ENCODE peak calls at places on chromosomes 12 and 14, in seven cellular contexts. P is H1, R is mesendoderm, H is trophoblast cell, D is mesenchymal stem cell, K is IMR-90, S is neuronal stem cell. Q is an unnamed sample.

GRCh38 chr14:92747701-92748258 is 647 bp downstream of the LGMN start:
- DNase-seq in P (no peak), R (peak), H (peak), D (peak), K (no peak), S (no peak), Q (no peak)

GRCh38 chr12:98939350-98939749 is 294.3 kb downstream of the APAF1 start:
- DNase-seq in P (no peak), R (peak), H (no peak), D (peak), K (peak), S (peak), Q (no peak)

GRCh38 chr12:26976687-26977086 is 37.5 kb downstream of the TM7SF3 start:
- DNase-seq in P (no peak), R (no peak), H (no peak), D (no peak), K (no peak), S (no peak), Q (no peak)

GRCh38 chr12:78674311-78675085 is 190.1 kb upstream of the SYT1 start:
- DNase-seq in P (no peak), R (no peak), H (peak), D (peak), K (peak), S (no peak), Q (no peak)

GRCh38 chr12:4161718-4162117 is 111.8 kb upstream of the CCND2 start:
- DNase-seq in P (no peak), R (no peak), H (no peak), D (no peak), K (no peak), S (no peak), Q (no peak)

GRCh38 chr12:102957339-102958050 is at the start of gene ASCL1:
- DNase-seq in P (peak), R (peak), H (no peak), D (peak), K (peak), S (no peak), Q (peak)

GRCh38 chr12:46299846-46300245 is 31.0 kb upstream of the SLC38A1 start:
- DNase-seq in P (no peak), R (no peak), H (no peak), D (no peak), K (no peak), S (no peak), Q (no peak)

GRCh38 chr12:27009926-27010325 is 4.3 kb downstream of the TM7SF3 start:
- DNase-seq in P (no peak), R (no peak), H (peak), D (no peak), K (no peak), S (no peak), Q (no peak)

GRCh38 chr14:85531594-85532391 is 1.8 kb downstream of the FLRT2 start:
- DNase-seq in P (peak), R (peak), H (no peak), D (peak), K (peak), S (peak), Q (peak)

GRCh38 chr12:12495536-12495935 is 67.1 kb downstream of the DUSP16 start:
- DNase-seq in P (no peak), R (no peak), H (no peak), D (no peak), K (no peak), S (no peak), Q (no peak)

GRCh38 chr12:57461326-57461903 is 1.8 kb downstream of the GLI1 start:
- DNase-seq in P (peak), R (peak), H (peak), D (peak), K (peak), S (peak), Q (peak)

GRCh38 chr14:91924871-91925726 is 22.4 kb downstream of the FBLN5 start:
- DNase-seq in P (peak), R (no peak), H (no peak), D (no peak), K (no peak), S (no peak), Q (no peak)

GRCh38 chr12:32611986-32612385 is 67.1 kb upstream of the DNM1L start:
- DNase-seq in P (no peak), R (no peak), H (no peak), D (no peak), K (no peak), S (no peak), Q (no peak)

GRCh38 chr12:131137836-131138637 is 184.3 kb downstream of the ADGRD1 start:
- DNase-seq in P (no peak), R (peak), H (no peak), D (no peak), K (no peak), S (no peak), Q (peak)

GRCh38 chr14:55105991-55106390 is 23.1 kb upstream of the LGALS3 start:
- DNase-seq in P (no peak), R (no peak), H (peak), D (no peak), K (no peak), S (no peak), Q (no peak)

GRCh38 chr14:92486881-92487280 is 26.7 kb upstream of the RIN3 start:
- DNase-seq in P (peak), R (no peak), H (no peak), D (peak), K (peak), S (no peak), Q (no peak)

GRCh38 chr14:76603713-76604112 is 157.6 kb upstream of the VASH1 start:
- DNase-seq in P (no peak), R (no peak), H (no peak), D (no peak), K (no peak), S (no peak), Q (no peak)

GRCh38 chr12:94507455-94507854 is 47.8 kb upstream of the CEP83 start:
- DNase-seq in P (no peak), R (peak), H (no peak), D (no peak), K (no peak), S (no peak), Q (no peak)

GRCh38 chr14:89619616-89620273 is 202.7 kb upstream of the FOXN3 start:
- DNase-seq in P (no peak), R (no peak), H (no peak), D (no peak), K (no peak), S (no peak), Q (no peak)

GRCh38 chr14:72560331-72560730 is 333.6 kb downstream of the DPF3 start:
- DNase-seq in P (no peak), R (peak), H (no peak), D (no peak), K (no peak), S (no peak), Q (no peak)

GRCh38 chr12:120684523-120684932 is 2.4 kb upstream of the MLEC start:
- DNase-seq in P (no peak), R (no peak), H (peak), D (peak), K (peak), S (no peak), Q (no peak)

GRCh38 chr12:104090685-104091084 is 26.4 kb downstream of the HCFC2 start:
- DNase-seq in P (no peak), R (peak), H (no peak), D (peak), K (no peak), S (no peak), Q (no peak)

GRCh38 chr14:88168498-88169165 is 154.4 kb downstream of the KCNK10 start:
- DNase-seq in P (peak), R (peak), H (peak), D (peak), K (peak), S (no peak), Q (peak)

GRCh38 chr12:104064842-104065441 is 611 bp downstream of the HCFC2 start:
- DNase-seq in P (no peak), R (peak), H (peak), D (peak), K (no peak), S (peak), Q (no peak)

GRCh38 chr14:61671086-61671485 is 24.2 kb upstream of the HIF1A start:
- DNase-seq in P (no peak), R (no peak), H (no peak), D (no peak), K (no peak), S (no peak), Q (no peak)

GRCh38 chr14:91888641-91889476 is 21.5 kb upstream of the TC2N start:
- DNase-seq in P (no peak), R (no peak), H (no peak), D (no peak), K (peak), S (no peak), Q (no peak)

GRCh38 chr12:9943244-9943643 is 11.1 kb upstream of the CLEC2A start:
- DNase-seq in P (no peak), R (no peak), H (peak), D (no peak), K (no peak), S (no peak), Q (peak)

GRCh38 chr14:61408498-61408897 is 87.1 kb downstream of the PRKCH start:
- DNase-seq in P (no peak), R (no peak), H (no peak), D (no peak), K (no peak), S (no peak), Q (no peak)

GRCh38 chr14:86038401-86038985 is 508.5 kb downstream of the FLRT2 start:
- DNase-seq in P (peak), R (peak), H (no peak), D (peak), K (peak), S (peak), Q (peak)

DNA sequence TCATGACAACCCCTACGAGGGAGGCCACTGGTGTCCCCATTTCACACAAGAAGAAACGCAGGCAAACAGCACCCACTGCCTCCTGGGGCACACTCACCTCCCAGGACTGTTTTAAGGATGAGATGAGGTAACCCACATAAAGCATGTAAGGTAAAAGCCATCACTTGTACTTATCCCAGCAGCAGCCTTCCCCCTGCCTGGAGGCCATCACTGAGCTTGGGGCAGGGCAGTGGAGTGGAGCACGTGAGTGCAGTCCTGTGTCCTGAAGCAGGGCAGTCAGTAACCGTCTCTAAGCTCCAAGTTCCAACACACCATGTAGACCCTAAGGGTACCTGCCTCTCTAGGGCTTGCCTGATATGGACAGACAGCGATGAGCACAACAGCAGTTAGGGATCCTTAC is 1.7 kb downstream of the POLE start:
- DNase-seq in P (no peak), R (peak), H (no peak), D (no peak), K (no peak), S (no peak), Q (no peak)
- H3K4ac ChIP-seq in P (peak), R (no peak), H (peak), D (no peak), K (no peak), S (no peak), Q (no peak)

GRCh38 chr12:69896653-69897381 is 71.8 kb downstream of the MYRFL start:
- DNase-seq in P (peak), R (peak), H (no peak), D (no peak), K (no peak), S (no peak), Q (peak)
- H3K4ac ChIP-seq in P (peak), R (peak), H (peak), D (peak), K (no peak), S (no peak), Q (no peak)

DNA sequence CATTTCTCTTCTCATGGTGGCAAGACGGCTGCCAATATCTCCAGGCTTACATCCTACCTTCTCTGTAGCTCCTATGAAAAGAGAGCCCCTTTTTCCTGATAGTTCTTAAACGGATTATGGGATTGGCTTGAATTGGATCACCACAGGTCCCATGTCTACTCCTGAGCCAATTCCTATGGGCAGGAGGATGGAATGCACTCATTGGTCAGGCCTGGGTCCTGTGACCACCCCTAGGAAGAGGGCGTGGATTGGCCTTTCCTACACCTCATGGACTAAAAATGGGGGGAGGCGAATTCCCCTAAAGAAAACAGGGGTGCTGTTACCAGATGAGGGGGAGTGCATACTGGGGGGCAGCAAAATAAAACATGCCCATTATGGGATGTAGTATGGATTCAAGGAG is 108.8 kb downstream of the PTPN11 start:
- DNase-seq in P (no peak), R (no peak), H (no peak), D (no peak), K (no peak), S (no peak), Q (no peak)
- H3K4ac ChIP-seq in P (no peak), R (no peak), H (no peak), D (no peak), K (no peak), S (no peak), Q (no peak)

GRCh38 chr12:124725612-124726237 is 137.9 kb downstream of the SCARB1 start:
- DNase-seq in P (no peak), R (no peak), H (no peak), D (no peak), K (no peak), S (no peak), Q (no peak)

GRCh38 chr12:124727244-124727673 is 136.4 kb downstream of the SCARB1 start:
- DNase-seq in P (no peak), R (no peak), H (peak), D (peak), K (no peak), S (no peak), Q (no peak)

GRCh38 chr12:124722871-124723270 is 140.8 kb downstream of the SCARB1 start:
- DNase-seq in P (no peak), R (no peak), H (no peak), D (no peak), K (no peak), S (no peak), Q (no peak)

GRCh38 chr12:124727922-124728321 is 135.7 kb downstream of the SCARB1 start:
- DNase-seq in P (no peak), R (no peak), H (no peak), D (no peak), K (no peak), S (no peak), Q (no peak)

GRCh38 chr12:124725099-124725498 is 138.6 kb downstream of the SCARB1 start:
- DNase-seq in P (no peak), R (no peak), H (no peak), D (no peak), K (no peak), S (no peak), Q (no peak)
- H3K4ac ChIP-seq in P (no peak), R (no peak), H (no peak), D (no peak), K (no peak), S (no peak), Q (no peak)

DNA sequence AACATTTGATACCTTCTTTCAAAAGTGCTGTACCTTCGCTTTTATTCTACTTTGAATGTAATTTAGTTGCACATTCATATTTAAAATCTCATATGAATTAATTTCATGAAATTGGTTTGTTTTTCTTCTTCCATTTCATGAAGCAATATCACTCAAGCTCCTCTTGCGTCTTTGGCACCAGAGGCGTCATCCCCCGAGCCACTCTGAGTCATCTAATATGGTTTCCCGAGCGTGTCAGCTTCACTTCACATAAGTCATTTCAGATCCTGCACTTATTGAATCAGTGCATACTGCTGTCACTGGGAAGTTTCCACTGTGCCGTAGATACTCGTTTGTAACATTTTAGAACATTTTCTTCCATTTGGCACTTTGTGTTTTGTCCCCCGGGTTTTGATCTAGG is 105.6 kb downstream of the SLC25A47 start:
- DNase-seq in P (no peak), R (no peak), H (no peak), D (peak), K (peak), S (no peak), Q (no peak)
- H3K4ac ChIP-seq in P (no peak), R (no peak), H (no peak), D (no peak), K (no peak), S (no peak), Q (no peak)

GRCh38 chr12:75404231-75404630 is 13.3 kb downstream of the GLIPR1L2 start:
- DNase-seq in P (no peak), R (no peak), H (no peak), D (no peak), K (no peak), S (no peak), Q (no peak)
- H3K4ac ChIP-seq in P (no peak), R (no peak), H (no peak), D (no peak), K (no peak), S (no peak), Q (no peak)

GRCh38 chr12:1749019-1749418 is 58.1 kb downstream of the ADIPOR2 start:
- DNase-seq in P (no peak), R (no peak), H (no peak), D (no peak), K (no peak), S (no peak), Q (no peak)
- H3K4ac ChIP-seq in P (no peak), R (no peak), H (no peak), D (no peak), K (no peak), S (no peak), Q (no peak)

Q was measured in H9.